ENCODE peak calls at places on chromosome 9, in five cellular contexts. B is Calu3; E is CD4-positive, alpha-beta T cell; U is esophagus squamous epithelium; D is coronary artery. F is an unnamed sample.
A peak's percentile ranks its signal among the peaks of the same experiment; 100 is the strongest.

GRCh38 chr9:26637101-26637500 is 255.5 kb downstream of the CAAP1 start:
- DNase-seq in B (no peak), E (no peak), U (no peak), D (no peak), F (no peak)

GRCh38 chr9:114745108-114745848 is 60.6 kb downstream of the TNFSF15 start:
- DNase-seq in B (no peak), E (no peak), U (no peak), D (no peak), F (no peak)

GRCh38 chr9:87849144-87849741 is 33.4 kb upstream of the SPATA31E1 start:
- DNase-seq in B (no peak), E (no peak), U (no peak), D (no peak), F (no peak)

GRCh38 chr9:114154597-114155102 is 687 bp upstream of the COL27A1 start:
- DNase-seq in B (no peak), E (no peak), U (no peak), D (no peak), F (no peak)

GRCh38 chr9:95131023-95131943 is 186.2 kb downstream of the FANCC start:
- DNase-seq in B (peak; percentile 64), E (peak; percentile 42), U (no peak), D (no peak), F (peak; percentile 71)

GRCh38 chr9:122133263-122133983 is 26.2 kb downstream of the NDUFA8 start:
- DNase-seq in B (no peak), E (no peak), U (no peak), D (no peak), F (no peak)

GRCh38 chr9:19998153-19998552 is 209.3 kb upstream of the SLC24A2 start:
- DNase-seq in B (no peak), E (no peak), U (no peak), D (no peak), F (no peak)

GRCh38 chr9:17926246-17926645 is 347.4 kb downstream of the SH3GL2 start:
- DNase-seq in B (no peak), E (no peak), U (no peak), D (no peak), F (no peak)

GRCh38 chr9:116547729-116548426 is 139.2 kb upstream of the TRIM32 start:
- DNase-seq in B (no peak), E (no peak), U (no peak), D (no peak), F (no peak)

GRCh38 chr9:27847380-27847779 is 274.1 kb upstream of the C9orf72 start:
- DNase-seq in B (no peak), E (no peak), U (no peak), D (no peak), F (no peak)

GRCh38 chr9:80649001-80649420 is 1040.3 kb downstream of the TLE1 start:
- DNase-seq in B (no peak), E (no peak), U (no peak), D (peak; percentile 75), F (peak; percentile 36)

GRCh38 chr9:37329576-37329975 is 92.9 kb upstream of the GRHPR start:
- DNase-seq in B (no peak), E (no peak), U (no peak), D (no peak), F (no peak)

GRCh38 chr9:126673689-126674364 is 60.1 kb downstream of the LMX1B start:
- DNase-seq in B (no peak), E (no peak), U (no peak), D (no peak), F (no peak)

GRCh38 chr9:136170291-136170901 is 34.5 kb downstream of the LHX3 start:
- DNase-seq in B (peak; percentile 33), E (peak; percentile 39), U (no peak), D (no peak), F (no peak)

GRCh38 chr9:135480071-135480941 is 724 bp downstream of the PPP1R26 start:
- DNase-seq in B (peak; percentile 42), E (no peak), U (no peak), D (no peak), F (no peak)

GRCh38 chr9:137130176-137130755 is 8.7 kb upstream of the GRIN1 start:
- DNase-seq in B (peak; percentile 10), E (no peak), U (no peak), D (no peak), F (no peak)

GRCh38 chr9:117415584-117415937 is 704 bp upstream of the ASTN2 start:
- DNase-seq in B (no peak), E (no peak), U (no peak), D (no peak), F (no peak)

GRCh38 chr9:35510366-35510744 is 20.4 kb downstream of the RUSC2 start:
- DNase-seq in B (no peak), E (no peak), U (no peak), D (no peak), F (no peak)

GRCh38 chr9:134273647-134274046 is 52.6 kb upstream of the RXRA start:
- DNase-seq in B (no peak), E (no peak), U (no peak), D (no peak), F (no peak)

GRCh38 chr9:134278286-134278685 is 48.0 kb upstream of the RXRA start:
- DNase-seq in B (no peak), E (no peak), U (no peak), D (no peak), F (no peak)

GRCh38 chr9:134276463-134277245 is 49.6 kb upstream of the RXRA start:
- DNase-seq in B (no peak), E (no peak), U (no peak), D (no peak), F (no peak)

GRCh38 chr9:134272302-134273023 is 53.8 kb upstream of the RXRA start:
- DNase-seq in B (no peak), E (no peak), U (no peak), D (no peak), F (no peak)

GRCh38 chr9:134275379-134275778 is 50.9 kb upstream of the RXRA start:
- DNase-seq in B (no peak), E (no peak), U (no peak), D (no peak), F (no peak)
- TF ChIP-seq CTCF in B (no peak), E (no peak), U (no peak), D (no peak), F (no peak)

GRCh38 chr9:78038620-78039300 is 7.1 kb upstream of the GNAQ start:
- DNase-seq in B (no peak), E (no peak), U (no peak), D (no peak), F (no peak)

GRCh38 chr9:78033870-78034269 is 2.3 kb upstream of the GNAQ start:
- DNase-seq in B (no peak), E (no peak), U (no peak), D (no peak), F (no peak)

GRCh38 chr9:78032599-78033457 is 1.2 kb upstream of the GNAQ start:
- DNase-seq in B (no peak), E (no peak), U (no peak), D (no peak), F (no peak)

GRCh38 chr9:78031826-78032598 is 401 bp upstream of the GNAQ start:
- DNase-seq in B (peak; percentile 86), E (peak; percentile 48), U (peak; percentile 29), D (peak; percentile 93), F (peak; percentile 84)

GRCh38 chr9:78035369-78035993 is 3.9 kb upstream of the GNAQ start:
- DNase-seq in B (peak; percentile 47), E (peak; percentile 18), U (no peak), D (no peak), F (no peak)
- TF ChIP-seq CTCF in B (no peak), E (peak; percentile 90), U (peak; percentile 83), D (peak; percentile 76), F (peak; percentile 83)

DNA sequence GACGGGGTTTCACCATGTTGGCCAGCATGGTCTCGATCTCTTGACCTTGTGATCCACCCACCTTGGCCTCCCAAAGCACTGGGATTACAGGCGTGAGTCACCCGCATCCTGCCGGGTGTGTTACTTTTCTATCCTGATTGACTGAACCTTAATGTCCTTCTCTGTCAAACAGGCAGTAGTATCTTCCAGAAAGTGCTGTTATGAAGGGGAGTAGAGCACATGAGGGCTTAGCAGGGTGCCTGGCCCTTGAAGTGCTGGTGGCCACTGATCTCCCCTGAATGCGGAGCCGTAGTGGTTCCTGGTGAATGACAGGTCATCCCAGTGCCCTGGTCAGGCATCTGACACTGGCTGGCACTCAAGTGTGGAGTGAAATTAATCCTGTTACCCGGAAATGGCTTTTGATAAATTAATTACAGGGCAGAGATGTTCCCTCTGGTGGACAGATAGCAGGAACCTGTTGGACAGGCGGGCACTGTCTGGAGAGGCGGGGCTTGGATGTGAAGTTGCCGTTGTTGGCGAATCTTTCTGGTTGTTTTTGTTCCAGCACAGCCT is 28.4 kb downstream of the PRRC2B start:
- DNase-seq in B (peak; percentile 40), E (no peak), U (no peak), D (no peak), F (no peak)
- TF ChIP-seq CTCF in B (no peak), E (no peak), U (peak; percentile 24), D (no peak), F (no peak)

DNA sequence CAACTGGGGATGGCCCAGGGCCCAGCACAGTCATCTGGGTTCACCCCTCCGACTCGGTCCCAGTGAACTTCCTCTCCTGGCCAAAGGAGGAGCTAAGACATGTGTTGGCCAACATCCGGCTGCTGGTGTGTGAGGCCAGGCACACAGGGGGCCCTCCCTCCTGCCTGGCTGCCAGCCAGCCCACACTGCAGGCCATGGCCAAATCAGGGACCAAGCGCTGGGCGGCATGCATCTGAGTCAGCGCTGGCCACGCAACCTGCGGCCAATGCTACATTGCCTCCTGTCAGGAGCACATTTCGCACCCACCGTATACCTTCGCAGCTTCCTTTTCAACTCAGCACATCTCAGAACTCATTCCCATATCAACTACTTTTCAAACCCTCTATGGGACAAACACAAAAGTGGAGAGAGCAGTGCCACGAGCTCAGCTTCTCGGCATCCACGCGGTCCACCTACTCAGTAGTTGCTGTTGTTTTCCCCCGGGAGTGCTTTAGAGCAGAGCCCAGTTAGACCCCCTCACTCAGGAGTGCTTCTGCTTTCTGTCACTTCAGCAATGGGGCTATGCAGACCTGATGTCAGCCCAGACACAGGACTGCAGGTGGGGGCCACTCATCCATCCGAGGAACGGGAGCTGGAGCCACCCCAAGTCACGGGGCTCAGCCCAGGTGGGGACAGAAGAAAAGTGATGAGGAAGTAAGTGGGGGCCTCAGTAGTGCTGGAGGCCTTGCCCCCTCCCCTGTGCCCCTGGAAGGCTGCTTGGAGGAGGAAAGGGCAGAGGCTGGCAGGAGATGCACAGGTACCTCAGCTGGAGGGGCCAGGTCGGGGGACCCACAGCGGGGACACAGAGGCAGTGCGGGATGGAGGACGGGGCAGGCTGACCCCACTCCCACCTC is 13.9 kb downstream of the NINJ1 start:
- DNase-seq in B (peak; percentile 88), E (no peak), U (peak; percentile 65), D (peak; percentile 95), F (peak; percentile 86)
- TF ChIP-seq CTCF in B (peak; percentile 23), E (peak; percentile 27), U (peak; percentile 23), D (peak; percentile 37), F (peak; percentile 34)

GRCh38 chr9:105401651-105402050 is 46.2 kb upstream of the FSD1L start:
- DNase-seq in B (no peak), E (no peak), U (no peak), D (no peak), F (no peak)
- TF ChIP-seq CTCF in B (no peak), E (no peak), U (no peak), D (no peak), F (no peak)

GRCh38 chr9:5574998-5575397 is 53.9 kb upstream of the RIC1 start:
- DNase-seq in B (no peak), E (no peak), U (no peak), D (no peak), F (no peak)
- TF ChIP-seq CTCF in B (no peak), E (no peak), U (no peak), D (no peak), F (no peak)

GRCh38 chr9:131162886-131163285 is 37.5 kb downstream of the NUP214 start:
- DNase-seq in B (no peak), E (no peak), U (no peak), D (no peak), F (no peak)
- TF ChIP-seq CTCF in B (no peak), E (no peak), U (no peak), D (no peak), F (no peak)

F was measured in tibial nerve.